ENCODE peak calls at places on chromosome 1, in ten cellular contexts. K is mucosa of descending colon, T is glutamatergic neuron, M is epithelial cell of proximal tubule, I is WERI-Rb-1, A is cardiac muscle cell, Q is endothelial cell, W is AG04450, G is adrenal gland, O is GM13976. C is an unnamed sample.

GRCh38 chr1:1272341-1273151 is 1.1 kb downstream of the UBE2J2 start:
- DNase-seq in K (peak; percentile 68), T (peak; percentile 21), M (no peak), I (no peak), A (no peak), Q (no peak), W (no peak), G (no peak), O (no peak), C (no peak)

GRCh38 chr1:229385853-229386456 is 43.1 kb upstream of the CCSAP start:
- DNase-seq in K (no peak), T (no peak), M (no peak), I (no peak), A (no peak), Q (no peak), W (no peak), G (no peak), O (no peak), C (no peak)

GRCh38 chr1:33060579-33061083 is 20.3 kb upstream of the AZIN2 start:
- DNase-seq in K (peak; percentile 47), T (no peak), M (no peak), I (no peak), A (no peak), Q (no peak), W (peak; percentile 78), G (no peak), O (no peak), C (no peak)

GRCh38 chr1:196355206-196355786 is 252.9 kb downstream of the KCNT2 start:
- DNase-seq in K (peak; percentile 2), T (no peak), M (no peak), I (no peak), A (peak; percentile 15), Q (peak; percentile 8), W (no peak), G (no peak), O (no peak), C (no peak)

GRCh38 chr1:81920245-81920740 is 119.6 kb downstream of the ADGRL2 start:
- DNase-seq in K (no peak), T (peak; percentile 62), M (no peak), I (no peak), A (peak; percentile 80), Q (peak; percentile 26), W (peak; percentile 38), G (peak; percentile 73), O (no peak), C (peak; percentile 80)

GRCh38 chr1:51234721-51235425 is 1.2 kb upstream of the RNF11 start:
- DNase-seq in K (peak; percentile 77), T (peak; percentile 25), M (peak; percentile 50), I (peak; percentile 72), A (peak; percentile 34), Q (no peak), W (no peak), G (peak; percentile 89), O (peak; percentile 64), C (no peak)

GRCh38 chr1:246492611-246493245 is 14.4 kb downstream of the SMYD3 start:
- DNase-seq in K (peak; percentile 78), T (peak; percentile 82), M (no peak), I (peak; percentile 91), A (peak; percentile 87), Q (peak; percentile 71), W (peak; percentile 48), G (peak; percentile 64), O (no peak), C (peak; percentile 81)

GRCh38 chr1:40373323-40374283 is at the start of gene SMAP2:
- DNase-seq in K (peak; percentile 97), T (peak; percentile 98), M (peak; percentile 26), I (peak; percentile 97), A (peak; percentile 97), Q (peak; percentile 94), W (peak; percentile 83), G (peak; percentile 98), O (peak; percentile 98), C (peak; percentile 98)

GRCh38 chr1:1019122-1019999 is 559 bp upstream of the AGRN start:
- DNase-seq in K (peak; percentile 84), T (peak; percentile 90), M (no peak), I (peak; percentile 75), A (peak; percentile 92), Q (peak; percentile 90), W (peak; percentile 37), G (peak; percentile 80), O (peak; percentile 95), C (peak; percentile 95)

DNA sequence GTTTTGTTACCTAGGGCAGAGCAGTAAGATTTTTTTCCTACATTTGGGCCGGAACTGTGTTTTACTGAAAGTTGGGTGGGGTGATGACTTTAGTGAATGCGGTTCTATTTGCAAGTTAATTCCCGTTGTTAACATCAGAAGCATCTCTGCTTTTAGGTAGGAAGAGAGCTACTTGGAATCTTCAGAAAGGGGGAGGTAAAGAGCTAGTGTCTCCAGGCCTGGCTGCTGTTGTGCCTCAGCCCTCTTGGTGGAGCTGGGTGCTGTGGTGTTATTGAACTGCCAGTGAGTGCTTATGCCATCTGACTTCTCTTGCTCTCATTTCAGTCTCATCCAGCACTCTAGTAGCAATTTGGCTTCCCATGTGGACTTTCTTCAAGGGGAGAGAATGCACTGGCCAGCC is 3.4 kb downstream of the KDM4A start:
- DNase-seq in K (no peak), T (peak; percentile 39), M (no peak), I (peak; percentile 25), A (no peak), Q (no peak), W (no peak), G (no peak), O (no peak), C (peak; percentile 63)
- TF ChIP-seq CTCF in K (no peak), T (no peak), M (peak; percentile 50), I (peak; percentile 40), A (peak; percentile 42), Q (no peak), W (peak; percentile 49), G (peak; percentile 23), O (peak; percentile 43), C (peak; percentile 37)

GRCh38 chr1:70112838-70113237 is 92.5 kb downstream of the LRRC40 start:
- DNase-seq in K (no peak), T (no peak), M (no peak), I (no peak), A (no peak), Q (no peak), W (no peak), G (no peak), O (no peak), C (no peak)
- TF ChIP-seq CTCF in K (no peak), T (no peak), M (peak; percentile 27), I (peak; percentile 17), A (peak; percentile 4), Q (no peak), W (no peak), G (no peak), O (no peak), C (peak; percentile 38)

GRCh38 chr1:14571810-14572767 is 26.4 kb upstream of the KAZN start:
- DNase-seq in K (no peak), T (peak; percentile 56), M (no peak), I (peak; percentile 12), A (no peak), Q (peak; percentile 56), W (no peak), G (no peak), O (peak; percentile 55), C (peak; percentile 74)
- TF ChIP-seq CTCF in K (no peak), T (peak; percentile 56), M (peak; percentile 41), I (peak; percentile 50), A (peak; percentile 47), Q (peak; percentile 53), W (peak; percentile 12), G (no peak), O (peak; percentile 18), C (peak; percentile 63)

GRCh38 chr1:200889571-200889970 is 5.1 kb upstream of the INAVA start:
- DNase-seq in K (no peak), T (no peak), M (no peak), I (no peak), A (no peak), Q (no peak), W (no peak), G (no peak), O (peak; percentile 40), C (no peak)

GRCh38 chr1:200892546-200892945 is 2.2 kb upstream of the INAVA start:
- DNase-seq in K (no peak), T (no peak), M (no peak), I (no peak), A (no peak), Q (no peak), W (no peak), G (no peak), O (no peak), C (no peak)

GRCh38 chr1:200890027-200890426 is 4.7 kb upstream of the INAVA start:
- DNase-seq in K (no peak), T (no peak), M (no peak), I (no peak), A (no peak), Q (no peak), W (no peak), G (no peak), O (no peak), C (no peak)

GRCh38 chr1:200891774-200892157 is 2.9 kb upstream of the INAVA start:
- DNase-seq in K (peak; percentile 59), T (peak; percentile 43), M (no peak), I (no peak), A (peak; percentile 24), Q (peak; percentile 63), W (no peak), G (no peak), O (no peak), C (peak; percentile 93)

DNA sequence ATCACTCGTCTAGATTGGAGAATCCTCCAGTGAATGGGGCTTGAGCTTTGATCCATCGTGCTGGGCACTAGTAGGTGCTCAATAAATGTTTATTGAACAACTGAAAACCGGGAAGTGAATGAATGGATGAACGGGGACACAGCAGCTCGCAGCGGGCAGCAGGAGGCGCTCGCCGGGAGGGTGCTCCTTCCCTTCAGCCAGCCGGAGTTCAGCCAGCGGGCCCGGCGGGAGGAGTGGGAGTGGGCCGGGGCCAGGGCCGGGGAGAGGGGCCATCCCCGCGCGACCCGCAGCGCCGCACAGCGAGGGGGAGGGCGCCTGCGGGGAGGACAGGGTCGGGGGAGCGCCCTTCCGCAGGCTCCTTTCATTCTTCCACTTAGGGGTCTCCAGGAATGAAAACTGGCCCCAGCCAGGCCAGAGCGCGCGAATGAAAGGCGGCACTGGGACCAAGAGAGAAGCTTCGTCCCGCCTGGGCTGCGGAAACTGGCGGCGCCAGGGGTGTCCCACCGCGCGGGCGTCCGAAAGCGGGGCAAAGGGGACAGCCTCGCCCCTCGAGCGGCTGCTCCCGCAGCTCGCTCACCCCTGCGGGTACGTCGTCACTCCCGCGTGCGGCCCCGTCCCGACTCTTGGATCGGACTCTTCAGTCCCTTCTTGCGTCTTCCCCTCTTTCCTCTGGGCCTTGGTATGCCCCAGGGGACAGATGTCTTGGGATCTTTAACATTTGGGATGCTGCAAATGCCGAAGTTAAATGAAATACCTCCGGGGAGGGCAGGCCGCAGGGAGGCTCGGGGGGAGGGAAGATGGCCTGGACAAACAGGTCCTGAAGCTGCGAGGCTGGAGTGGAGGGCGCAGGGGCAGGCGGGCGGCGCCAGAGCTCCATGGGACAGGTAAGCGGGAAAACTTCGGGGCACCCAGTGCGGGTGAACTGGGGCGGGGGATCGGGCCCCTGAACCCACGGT is 3.6 kb upstream of the INAVA start:
- DNase-seq in K (peak; percentile 61), T (peak; percentile 69), M (no peak), I (peak; percentile 91), A (peak; percentile 78), Q (peak; percentile 76), W (no peak), G (no peak), O (peak; percentile 71), C (peak; percentile 91)
- TF ChIP-seq CTCF in K (peak; percentile 26), T (peak; percentile 19), M (peak; percentile 71), I (peak; percentile 95), A (peak; percentile 64), Q (peak; percentile 48), W (peak; percentile 53), G (no peak), O (peak; percentile 57), C (peak; percentile 76)